ENCODE peak calls at places on chromosomes 12 and 14, in eight cellular contexts. One of them, this sample, is unnamed.

GRCh38 chr14:67963960-67964359 is 144.4 kb downstream of the RAD51B start:
- DNase-seq in fibroblast of pulmonary artery: no peak
- DNase-seq in CD14-positive monocyte: no peak
- DNase-seq in activated naive CD8-positive, alpha-beta T cell treated with anti-CD3 and anti-CD28 coated beads, Interleukin-2, amount 50 U/mL, for 16 hours: no peak
- DNase-seq in smooth muscle cell of the brain vasculature: no peak
- DNase-seq in GM12865: no peak
- DNase-seq in activated CD4-positive, alpha-beta T cell treated with anti-CD3 and anti-CD28 coated beads for 24 hours: no peak
- DNase-seq in nephron progenitor cell: no peak
- DNase-seq in this sample: no peak

GRCh38 chr14:69610859-69611263 is 535 bp upstream of the SUSD6 start:
- DNase-seq in fibroblast of pulmonary artery: peak
- DNase-seq in CD14-positive monocyte: no peak
- DNase-seq in activated naive CD8-positive, alpha-beta T cell treated with anti-CD3 and anti-CD28 coated beads, Interleukin-2, amount 50 U/mL, for 16 hours: no peak
- DNase-seq in smooth muscle cell of the brain vasculature: no peak
- DNase-seq in GM12865: no peak
- DNase-seq in activated CD4-positive, alpha-beta T cell treated with anti-CD3 and anti-CD28 coated beads for 24 hours: no peak
- DNase-seq in nephron progenitor cell: no peak
- DNase-seq in this sample: no peak

GRCh38 chr12:13254311-13254710 is 57.8 kb downstream of the EMP1 start:
- DNase-seq in fibroblast of pulmonary artery: no peak
- DNase-seq in CD14-positive monocyte: no peak
- DNase-seq in activated naive CD8-positive, alpha-beta T cell treated with anti-CD3 and anti-CD28 coated beads, Interleukin-2, amount 50 U/mL, for 16 hours: no peak
- DNase-seq in smooth muscle cell of the brain vasculature: no peak
- DNase-seq in GM12865: no peak
- DNase-seq in activated CD4-positive, alpha-beta T cell treated with anti-CD3 and anti-CD28 coated beads for 24 hours: no peak
- DNase-seq in nephron progenitor cell: no peak
- DNase-seq in this sample: no peak

GRCh38 chr12:127257366-127257935 is 1009.5 kb upstream of the TMEM132C start:
- DNase-seq in fibroblast of pulmonary artery: peak
- DNase-seq in CD14-positive monocyte: no peak
- DNase-seq in activated naive CD8-positive, alpha-beta T cell treated with anti-CD3 and anti-CD28 coated beads, Interleukin-2, amount 50 U/mL, for 16 hours: no peak
- DNase-seq in smooth muscle cell of the brain vasculature: no peak
- DNase-seq in GM12865: no peak
- DNase-seq in activated CD4-positive, alpha-beta T cell treated with anti-CD3 and anti-CD28 coated beads for 24 hours: no peak
- DNase-seq in nephron progenitor cell: no peak
- DNase-seq in this sample: no peak

GRCh38 chr14:70955543-70956480 is 48.6 kb downstream of the PCNX1 start:
- DNase-seq in fibroblast of pulmonary artery: peak
- DNase-seq in CD14-positive monocyte: no peak
- DNase-seq in activated naive CD8-positive, alpha-beta T cell treated with anti-CD3 and anti-CD28 coated beads, Interleukin-2, amount 50 U/mL, for 16 hours: no peak
- DNase-seq in smooth muscle cell of the brain vasculature: no peak
- DNase-seq in GM12865: peak
- DNase-seq in activated CD4-positive, alpha-beta T cell treated with anti-CD3 and anti-CD28 coated beads for 24 hours: no peak
- DNase-seq in nephron progenitor cell: no peak
- DNase-seq in this sample: peak

GRCh38 chr12:119870462-119870861 is 6.7 kb downstream of the CIT start:
- DNase-seq in fibroblast of pulmonary artery: no peak
- DNase-seq in CD14-positive monocyte: no peak
- DNase-seq in activated naive CD8-positive, alpha-beta T cell treated with anti-CD3 and anti-CD28 coated beads, Interleukin-2, amount 50 U/mL, for 16 hours: no peak
- DNase-seq in smooth muscle cell of the brain vasculature: no peak
- DNase-seq in GM12865: no peak
- DNase-seq in activated CD4-positive, alpha-beta T cell treated with anti-CD3 and anti-CD28 coated beads for 24 hours: no peak
- DNase-seq in nephron progenitor cell: no peak
- DNase-seq in this sample: no peak

GRCh38 chr12:119008691-119009221 is 27.4 kb downstream of the SRRM4 start:
- DNase-seq in fibroblast of pulmonary artery: no peak
- DNase-seq in CD14-positive monocyte: no peak
- DNase-seq in activated naive CD8-positive, alpha-beta T cell treated with anti-CD3 and anti-CD28 coated beads, Interleukin-2, amount 50 U/mL, for 16 hours: no peak
- DNase-seq in smooth muscle cell of the brain vasculature: no peak
- DNase-seq in GM12865: no peak
- DNase-seq in activated CD4-positive, alpha-beta T cell treated with anti-CD3 and anti-CD28 coated beads for 24 hours: no peak
- DNase-seq in nephron progenitor cell: peak
- DNase-seq in this sample: no peak

GRCh38 chr14:30855345-30856037 is 18.9 kb upstream of the COCH start:
- DNase-seq in fibroblast of pulmonary artery: no peak
- DNase-seq in CD14-positive monocyte: no peak
- DNase-seq in activated naive CD8-positive, alpha-beta T cell treated with anti-CD3 and anti-CD28 coated beads, Interleukin-2, amount 50 U/mL, for 16 hours: no peak
- DNase-seq in smooth muscle cell of the brain vasculature: no peak
- DNase-seq in GM12865: peak
- DNase-seq in activated CD4-positive, alpha-beta T cell treated with anti-CD3 and anti-CD28 coated beads for 24 hours: no peak
- DNase-seq in nephron progenitor cell: no peak
- DNase-seq in this sample: no peak

GRCh38 chr14:61540931-61541330 is 154.4 kb upstream of the HIF1A start:
- DNase-seq in fibroblast of pulmonary artery: no peak
- DNase-seq in CD14-positive monocyte: no peak
- DNase-seq in activated naive CD8-positive, alpha-beta T cell treated with anti-CD3 and anti-CD28 coated beads, Interleukin-2, amount 50 U/mL, for 16 hours: no peak
- DNase-seq in smooth muscle cell of the brain vasculature: no peak
- DNase-seq in GM12865: no peak
- DNase-seq in activated CD4-positive, alpha-beta T cell treated with anti-CD3 and anti-CD28 coated beads for 24 hours: no peak
- DNase-seq in nephron progenitor cell: no peak
- DNase-seq in this sample: no peak

GRCh38 chr14:51922624-51923023 is 62.2 kb downstream of the GNG2 start:
- DNase-seq in fibroblast of pulmonary artery: peak
- DNase-seq in CD14-positive monocyte: no peak
- DNase-seq in activated naive CD8-positive, alpha-beta T cell treated with anti-CD3 and anti-CD28 coated beads, Interleukin-2, amount 50 U/mL, for 16 hours: no peak
- DNase-seq in smooth muscle cell of the brain vasculature: no peak
- DNase-seq in GM12865: no peak
- DNase-seq in activated CD4-positive, alpha-beta T cell treated with anti-CD3 and anti-CD28 coated beads for 24 hours: no peak
- DNase-seq in nephron progenitor cell: peak
- DNase-seq in this sample: no peak

GRCh38 chr14:99975190-99975589 is 90.0 kb upstream of the EVL start:
- DNase-seq in fibroblast of pulmonary artery: no peak
- DNase-seq in CD14-positive monocyte: no peak
- DNase-seq in activated naive CD8-positive, alpha-beta T cell treated with anti-CD3 and anti-CD28 coated beads, Interleukin-2, amount 50 U/mL, for 16 hours: no peak
- DNase-seq in smooth muscle cell of the brain vasculature: no peak
- DNase-seq in GM12865: no peak
- DNase-seq in activated CD4-positive, alpha-beta T cell treated with anti-CD3 and anti-CD28 coated beads for 24 hours: no peak
- DNase-seq in nephron progenitor cell: no peak
- DNase-seq in this sample: no peak

GRCh38 chr12:122166422-122167327 is 7.3 kb downstream of the IL31 start:
- DNase-seq in fibroblast of pulmonary artery: no peak
- DNase-seq in CD14-positive monocyte: no peak
- DNase-seq in activated naive CD8-positive, alpha-beta T cell treated with anti-CD3 and anti-CD28 coated beads, Interleukin-2, amount 50 U/mL, for 16 hours: no peak
- DNase-seq in smooth muscle cell of the brain vasculature: no peak
- DNase-seq in GM12865: peak
- DNase-seq in activated CD4-positive, alpha-beta T cell treated with anti-CD3 and anti-CD28 coated beads for 24 hours: peak
- DNase-seq in nephron progenitor cell: no peak
- DNase-seq in this sample: no peak

GRCh38 chr12:24500466-24501232 is 448.3 kb downstream of the BCAT1 start:
- DNase-seq in fibroblast of pulmonary artery: no peak
- DNase-seq in CD14-positive monocyte: no peak
- DNase-seq in activated naive CD8-positive, alpha-beta T cell treated with anti-CD3 and anti-CD28 coated beads, Interleukin-2, amount 50 U/mL, for 16 hours: no peak
- DNase-seq in smooth muscle cell of the brain vasculature: no peak
- DNase-seq in GM12865: no peak
- DNase-seq in activated CD4-positive, alpha-beta T cell treated with anti-CD3 and anti-CD28 coated beads for 24 hours: no peak
- DNase-seq in nephron progenitor cell: no peak
- DNase-seq in this sample: no peak

GRCh38 chr12:65825573-65826512 is 1.6 kb downstream of the HMGA2 start:
- DNase-seq in fibroblast of pulmonary artery: peak
- DNase-seq in CD14-positive monocyte: peak
- DNase-seq in activated naive CD8-positive, alpha-beta T cell treated with anti-CD3 and anti-CD28 coated beads, Interleukin-2, amount 50 U/mL, for 16 hours: no peak
- DNase-seq in smooth muscle cell of the brain vasculature: no peak
- DNase-seq in GM12865: peak
- DNase-seq in activated CD4-positive, alpha-beta T cell treated with anti-CD3 and anti-CD28 coated beads for 24 hours: no peak
- DNase-seq in nephron progenitor cell: peak
- DNase-seq in this sample: no peak

GRCh38 chr14:65101631-65102440 is 481 bp downstream of the MAX start:
- DNase-seq in fibroblast of pulmonary artery: no peak
- DNase-seq in CD14-positive monocyte: no peak
- DNase-seq in activated naive CD8-positive, alpha-beta T cell treated with anti-CD3 and anti-CD28 coated beads, Interleukin-2, amount 50 U/mL, for 16 hours: peak
- DNase-seq in smooth muscle cell of the brain vasculature: no peak
- DNase-seq in GM12865: peak
- DNase-seq in activated CD4-positive, alpha-beta T cell treated with anti-CD3 and anti-CD28 coated beads for 24 hours: peak
- DNase-seq in nephron progenitor cell: peak
- DNase-seq in this sample: peak

GRCh38 chr12:121089031-121089812 is 43.5 kb upstream of the P2RX7 start:
- DNase-seq in fibroblast of pulmonary artery: no peak
- DNase-seq in CD14-positive monocyte: no peak
- DNase-seq in activated naive CD8-positive, alpha-beta T cell treated with anti-CD3 and anti-CD28 coated beads, Interleukin-2, amount 50 U/mL, for 16 hours: no peak
- DNase-seq in smooth muscle cell of the brain vasculature: no peak
- DNase-seq in GM12865: no peak
- DNase-seq in activated CD4-positive, alpha-beta T cell treated with anti-CD3 and anti-CD28 coated beads for 24 hours: no peak
- DNase-seq in nephron progenitor cell: no peak
- DNase-seq in this sample: no peak

GRCh38 chr12:104957388-104958008 is 592 bp downstream of the SLC41A2 start:
- DNase-seq in fibroblast of pulmonary artery: no peak
- DNase-seq in CD14-positive monocyte: no peak
- DNase-seq in activated naive CD8-positive, alpha-beta T cell treated with anti-CD3 and anti-CD28 coated beads, Interleukin-2, amount 50 U/mL, for 16 hours: no peak
- DNase-seq in smooth muscle cell of the brain vasculature: no peak
- DNase-seq in GM12865: peak
- DNase-seq in activated CD4-positive, alpha-beta T cell treated with anti-CD3 and anti-CD28 coated beads for 24 hours: no peak
- DNase-seq in nephron progenitor cell: no peak
- DNase-seq in this sample: peak

GRCh38 chr12:90836689-90837088 is 118.3 kb downstream of the CCER1 start:
- DNase-seq in fibroblast of pulmonary artery: peak
- DNase-seq in CD14-positive monocyte: no peak
- DNase-seq in activated naive CD8-positive, alpha-beta T cell treated with anti-CD3 and anti-CD28 coated beads, Interleukin-2, amount 50 U/mL, for 16 hours: no peak
- DNase-seq in smooth muscle cell of the brain vasculature: no peak
- DNase-seq in GM12865: no peak
- DNase-seq in activated CD4-positive, alpha-beta T cell treated with anti-CD3 and anti-CD28 coated beads for 24 hours: no peak
- DNase-seq in nephron progenitor cell: no peak
- DNase-seq in this sample: no peak

GRCh38 chr12:117662220-117662619 is 300.8 kb upstream of the NOS1 start:
- DNase-seq in fibroblast of pulmonary artery: no peak
- DNase-seq in CD14-positive monocyte: no peak
- DNase-seq in activated naive CD8-positive, alpha-beta T cell treated with anti-CD3 and anti-CD28 coated beads, Interleukin-2, amount 50 U/mL, for 16 hours: no peak
- DNase-seq in smooth muscle cell of the brain vasculature: no peak
- DNase-seq in GM12865: no peak
- DNase-seq in activated CD4-positive, alpha-beta T cell treated with anti-CD3 and anti-CD28 coated beads for 24 hours: no peak
- DNase-seq in nephron progenitor cell: peak
- DNase-seq in this sample: no peak

GRCh38 chr12:71282020-71282419 is 124.2 kb upstream of the TSPAN8 start:
- DNase-seq in fibroblast of pulmonary artery: no peak
- DNase-seq in CD14-positive monocyte: no peak
- DNase-seq in activated naive CD8-positive, alpha-beta T cell treated with anti-CD3 and anti-CD28 coated beads, Interleukin-2, amount 50 U/mL, for 16 hours: no peak
- DNase-seq in smooth muscle cell of the brain vasculature: no peak
- DNase-seq in GM12865: no peak
- DNase-seq in activated CD4-positive, alpha-beta T cell treated with anti-CD3 and anti-CD28 coated beads for 24 hours: no peak
- DNase-seq in nephron progenitor cell: peak
- DNase-seq in this sample: no peak

GRCh38 chr14:71521238-71521637 is 411.0 kb upstream of the RGS6 start:
- DNase-seq in fibroblast of pulmonary artery: no peak
- DNase-seq in CD14-positive monocyte: no peak
- DNase-seq in activated naive CD8-positive, alpha-beta T cell treated with anti-CD3 and anti-CD28 coated beads, Interleukin-2, amount 50 U/mL, for 16 hours: no peak
- DNase-seq in smooth muscle cell of the brain vasculature: no peak
- DNase-seq in GM12865: no peak
- DNase-seq in activated CD4-positive, alpha-beta T cell treated with anti-CD3 and anti-CD28 coated beads for 24 hours: no peak
- DNase-seq in nephron progenitor cell: no peak
- DNase-seq in this sample: no peak

GRCh38 chr14:94001501-94002396 is 4.6 kb downstream of the CCDC197 start:
- DNase-seq in fibroblast of pulmonary artery: peak
- DNase-seq in CD14-positive monocyte: peak
- DNase-seq in activated naive CD8-positive, alpha-beta T cell treated with anti-CD3 and anti-CD28 coated beads, Interleukin-2, amount 50 U/mL, for 16 hours: no peak
- DNase-seq in smooth muscle cell of the brain vasculature: peak
- DNase-seq in GM12865: peak
- DNase-seq in activated CD4-positive, alpha-beta T cell treated with anti-CD3 and anti-CD28 coated beads for 24 hours: peak
- DNase-seq in nephron progenitor cell: peak
- DNase-seq in this sample: peak

GRCh38 chr14:41957459-41957858 is 350.8 kb downstream of the LRFN5 start:
- DNase-seq in fibroblast of pulmonary artery: no peak
- DNase-seq in CD14-positive monocyte: no peak
- DNase-seq in activated naive CD8-positive, alpha-beta T cell treated with anti-CD3 and anti-CD28 coated beads, Interleukin-2, amount 50 U/mL, for 16 hours: no peak
- DNase-seq in smooth muscle cell of the brain vasculature: no peak
- DNase-seq in GM12865: no peak
- DNase-seq in activated CD4-positive, alpha-beta T cell treated with anti-CD3 and anti-CD28 coated beads for 24 hours: no peak
- DNase-seq in nephron progenitor cell: no peak
- DNase-seq in this sample: no peak

GRCh38 chr12:108822458-108823205 is 34.8 kb downstream of the SSH1 start:
- DNase-seq in fibroblast of pulmonary artery: peak
- DNase-seq in CD14-positive monocyte: no peak
- DNase-seq in activated naive CD8-positive, alpha-beta T cell treated with anti-CD3 and anti-CD28 coated beads, Interleukin-2, amount 50 U/mL, for 16 hours: no peak
- DNase-seq in smooth muscle cell of the brain vasculature: no peak
- DNase-seq in GM12865: no peak
- DNase-seq in activated CD4-positive, alpha-beta T cell treated with anti-CD3 and anti-CD28 coated beads for 24 hours: no peak
- DNase-seq in nephron progenitor cell: no peak
- DNase-seq in this sample: no peak

GRCh38 chr14:100653409-100653808 is 66.2 kb upstream of the BEGAIN start:
- DNase-seq in fibroblast of pulmonary artery: no peak
- DNase-seq in CD14-positive monocyte: no peak
- DNase-seq in activated naive CD8-positive, alpha-beta T cell treated with anti-CD3 and anti-CD28 coated beads, Interleukin-2, amount 50 U/mL, for 16 hours: no peak
- DNase-seq in smooth muscle cell of the brain vasculature: no peak
- DNase-seq in GM12865: peak
- DNase-seq in activated CD4-positive, alpha-beta T cell treated with anti-CD3 and anti-CD28 coated beads for 24 hours: peak
- DNase-seq in nephron progenitor cell: peak
- DNase-seq in this sample: no peak

GRCh38 chr12:13631873-13632272 is 349.5 kb downstream of the GRIN2B start:
- DNase-seq in fibroblast of pulmonary artery: no peak
- DNase-seq in CD14-positive monocyte: no peak
- DNase-seq in activated naive CD8-positive, alpha-beta T cell treated with anti-CD3 and anti-CD28 coated beads, Interleukin-2, amount 50 U/mL, for 16 hours: no peak
- DNase-seq in smooth muscle cell of the brain vasculature: no peak
- DNase-seq in GM12865: no peak
- DNase-seq in activated CD4-positive, alpha-beta T cell treated with anti-CD3 and anti-CD28 coated beads for 24 hours: no peak
- DNase-seq in nephron progenitor cell: no peak
- DNase-seq in this sample: no peak

GRCh38 chr12:105461276-105461975 is 130.9 kb downstream of the C12orf75 start:
- DNase-seq in fibroblast of pulmonary artery: no peak
- DNase-seq in CD14-positive monocyte: no peak
- DNase-seq in activated naive CD8-positive, alpha-beta T cell treated with anti-CD3 and anti-CD28 coated beads, Interleukin-2, amount 50 U/mL, for 16 hours: no peak
- DNase-seq in smooth muscle cell of the brain vasculature: no peak
- DNase-seq in GM12865: no peak
- DNase-seq in activated CD4-positive, alpha-beta T cell treated with anti-CD3 and anti-CD28 coated beads for 24 hours: no peak
- DNase-seq in nephron progenitor cell: no peak
- DNase-seq in this sample: no peak

GRCh38 chr14:70698288-70698687 is 56.6 kb downstream of the TTC9 start:
- DNase-seq in fibroblast of pulmonary artery: peak
- DNase-seq in CD14-positive monocyte: peak
- DNase-seq in activated naive CD8-positive, alpha-beta T cell treated with anti-CD3 and anti-CD28 coated beads, Interleukin-2, amount 50 U/mL, for 16 hours: no peak
- DNase-seq in smooth muscle cell of the brain vasculature: no peak
- DNase-seq in GM12865: no peak
- DNase-seq in activated CD4-positive, alpha-beta T cell treated with anti-CD3 and anti-CD28 coated beads for 24 hours: no peak
- DNase-seq in nephron progenitor cell: no peak
- DNase-seq in this sample: no peak

GRCh38 chr14:103016071-103016470 is 41.3 kb downstream of the CDC42BPB start:
- DNase-seq in fibroblast of pulmonary artery: no peak
- DNase-seq in CD14-positive monocyte: no peak
- DNase-seq in activated naive CD8-positive, alpha-beta T cell treated with anti-CD3 and anti-CD28 coated beads, Interleukin-2, amount 50 U/mL, for 16 hours: no peak
- DNase-seq in smooth muscle cell of the brain vasculature: no peak
- DNase-seq in GM12865: no peak
- DNase-seq in activated CD4-positive, alpha-beta T cell treated with anti-CD3 and anti-CD28 coated beads for 24 hours: no peak
- DNase-seq in nephron progenitor cell: no peak
- DNase-seq in this sample: no peak

GRCh38 chr12:6083606-6084005 is 40.9 kb downstream of the VWF start:
- DNase-seq in fibroblast of pulmonary artery: no peak
- DNase-seq in CD14-positive monocyte: no peak
- DNase-seq in activated naive CD8-positive, alpha-beta T cell treated with anti-CD3 and anti-CD28 coated beads, Interleukin-2, amount 50 U/mL, for 16 hours: no peak
- DNase-seq in smooth muscle cell of the brain vasculature: no peak
- DNase-seq in GM12865: no peak
- DNase-seq in activated CD4-positive, alpha-beta T cell treated with anti-CD3 and anti-CD28 coated beads for 24 hours: no peak
- DNase-seq in nephron progenitor cell: no peak
- DNase-seq in this sample: no peak

GRCh38 chr12:2147335-2147734 is 94.5 kb downstream of the CACNA1C start:
- DNase-seq in fibroblast of pulmonary artery: no peak
- DNase-seq in CD14-positive monocyte: no peak
- DNase-seq in activated naive CD8-positive, alpha-beta T cell treated with anti-CD3 and anti-CD28 coated beads, Interleukin-2, amount 50 U/mL, for 16 hours: no peak
- DNase-seq in smooth muscle cell of the brain vasculature: no peak
- DNase-seq in GM12865: no peak
- DNase-seq in activated CD4-positive, alpha-beta T cell treated with anti-CD3 and anti-CD28 coated beads for 24 hours: no peak
- DNase-seq in nephron progenitor cell: no peak
- DNase-seq in this sample: no peak

GRCh38 chr14:20855652-20856291 is 35.4 kb upstream of the RNASE3 start:
- DNase-seq in fibroblast of pulmonary artery: peak
- DNase-seq in CD14-positive monocyte: peak
- DNase-seq in activated naive CD8-positive, alpha-beta T cell treated with anti-CD3 and anti-CD28 coated beads, Interleukin-2, amount 50 U/mL, for 16 hours: no peak
- DNase-seq in smooth muscle cell of the brain vasculature: peak
- DNase-seq in GM12865: peak
- DNase-seq in activated CD4-positive, alpha-beta T cell treated with anti-CD3 and anti-CD28 coated beads for 24 hours: no peak
- DNase-seq in nephron progenitor cell: peak
- DNase-seq in this sample: no peak

GRCh38 chr12:78584695-78585094 is 279.9 kb upstream of the SYT1 start:
- DNase-seq in fibroblast of pulmonary artery: peak
- DNase-seq in CD14-positive monocyte: no peak
- DNase-seq in activated naive CD8-positive, alpha-beta T cell treated with anti-CD3 and anti-CD28 coated beads, Interleukin-2, amount 50 U/mL, for 16 hours: no peak
- DNase-seq in smooth muscle cell of the brain vasculature: no peak
- DNase-seq in GM12865: peak
- DNase-seq in activated CD4-positive, alpha-beta T cell treated with anti-CD3 and anti-CD28 coated beads for 24 hours: no peak
- DNase-seq in nephron progenitor cell: no peak
- DNase-seq in this sample: no peak

GRCh38 chr14:20494935-20495766 is 10.2 kb upstream of the RNASE10 start:
- DNase-seq in fibroblast of pulmonary artery: peak
- DNase-seq in CD14-positive monocyte: no peak
- DNase-seq in activated naive CD8-positive, alpha-beta T cell treated with anti-CD3 and anti-CD28 coated beads, Interleukin-2, amount 50 U/mL, for 16 hours: no peak
- DNase-seq in smooth muscle cell of the brain vasculature: no peak
- DNase-seq in GM12865: no peak
- DNase-seq in activated CD4-positive, alpha-beta T cell treated with anti-CD3 and anti-CD28 coated beads for 24 hours: no peak
- DNase-seq in nephron progenitor cell: no peak
- DNase-seq in this sample: no peak